ENCODE peak calls at places on chromosome 3, in ten cellular contexts. X is body of pancreas, G is adrenal gland, Q is HepG2, W is endothelial cell of umbilical vein, F is esophagus squamous epithelium, S is lower leg skin, U is uterus, I is A549, Z is transverse colon. O is an unnamed sample.
A peak's percentile ranks its signal among the peaks of the same experiment; 100 is the strongest.

GRCh38 chr3:159616234-159616825 is 372.3 kb upstream of the IL12A start:
- DNase-seq in X (no peak), G (peak; percentile 18), Q (no peak), W (peak; percentile 60), F (no peak), S (no peak), U (peak; percentile 17), I (peak; percentile 67), Z (peak; percentile 55), O (no peak)

GRCh38 chr3:72800869-72801268 is 47.4 kb downstream of the SHQ1 start:
- DNase-seq in X (no peak), G (no peak), Q (no peak), W (no peak), F (no peak), S (no peak), U (no peak), I (no peak), Z (no peak), O (no peak)

GRCh38 chr3:54531741-54532140 is 396.1 kb downstream of the LRTM1 start:
- DNase-seq in X (no peak), G (no peak), Q (no peak), W (no peak), F (no peak), S (peak; percentile 45), U (no peak), I (no peak), Z (no peak), O (no peak)

GRCh38 chr3:152269423-152270144 is 855 bp downstream of the MBNL1 start:
- DNase-seq in X (peak; percentile 62), G (peak; percentile 40), Q (peak; percentile 46), W (peak; percentile 82), F (no peak), S (peak; percentile 86), U (peak; percentile 85), I (peak; percentile 54), Z (peak; percentile 73), O (no peak)

GRCh38 chr3:166734734-166735133 is 645.4 kb downstream of the ZBBX start:
- DNase-seq in X (no peak), G (no peak), Q (no peak), W (no peak), F (no peak), S (no peak), U (no peak), I (no peak), Z (no peak), O (no peak)

GRCh38 chr3:133466531-133467386 is 66.9 kb downstream of the BFSP2 start:
- DNase-seq in X (no peak), G (no peak), Q (no peak), W (no peak), F (no peak), S (no peak), U (no peak), I (no peak), Z (no peak), O (no peak)

GRCh38 chr3:53846134-53846850 is at the start of the genes CHDH and IL17RB:
- DNase-seq in X (peak; percentile 92), G (peak; percentile 64), Q (peak; percentile 77), W (peak; percentile 6), F (no peak), S (peak; percentile 86), U (peak; percentile 51), I (peak; percentile 49), Z (peak; percentile 84), O (no peak)

GRCh38 chr3:58210761-58211477 is at the start of gene DNASE1L3:
- DNase-seq in X (no peak), G (no peak), Q (no peak), W (no peak), F (no peak), S (no peak), U (no peak), I (no peak), Z (no peak), O (no peak)

GRCh38 chr3:49859576-49860305 is 3.4 kb upstream of the TRAIP start:
- DNase-seq in X (no peak), G (no peak), Q (no peak), W (no peak), F (no peak), S (no peak), U (no peak), I (no peak), Z (no peak), O (no peak)

GRCh38 chr3:112769624-112770023 is 77.0 kb downstream of the CD200R1L start:
- DNase-seq in X (no peak), G (no peak), Q (no peak), W (no peak), F (no peak), S (no peak), U (no peak), I (no peak), Z (no peak), O (no peak)

GRCh38 chr3:47283193-47283537 is 421 bp downstream of the KLHL18 start:
- DNase-seq in X (peak; percentile 18), G (no peak), Q (no peak), W (peak; percentile 41), F (no peak), S (no peak), U (no peak), I (peak; percentile 5), Z (peak; percentile 35), O (no peak)

GRCh38 chr3:103712320-103713008 is 1277.6 kb downstream of the ZPLD1 start:
- DNase-seq in X (no peak), G (no peak), Q (no peak), W (peak; percentile 69), F (no peak), S (no peak), U (no peak), I (no peak), Z (no peak), O (no peak)

GRCh38 chr3:81198766-81199165 is 562.7 kb downstream of the GBE1 start:
- DNase-seq in X (no peak), G (no peak), Q (no peak), W (no peak), F (no peak), S (no peak), U (no peak), I (no peak), Z (no peak), O (no peak)

GRCh38 chr3:60609446-60609845 is 641.8 kb downstream of the FHIT start:
- DNase-seq in X (no peak), G (no peak), Q (no peak), W (no peak), F (no peak), S (no peak), U (no peak), I (peak; percentile 4), Z (no peak), O (no peak)

GRCh38 chr3:157354722-157355121 is 81.9 kb upstream of the PTX3 start:
- DNase-seq in X (no peak), G (no peak), Q (no peak), W (peak; percentile 64), F (no peak), S (no peak), U (no peak), I (peak; percentile 24), Z (no peak), O (no peak)

GRCh38 chr3:57555316-57555715 is 758 bp upstream of the PDE12 start:
- DNase-seq in X (no peak), G (no peak), Q (peak; percentile 29), W (no peak), F (no peak), S (peak; percentile 74), U (no peak), I (no peak), Z (no peak), O (no peak)

GRCh38 chr3:132445812-132446211 is 28.5 kb downstream of the DNAJC13 start:
- DNase-seq in X (no peak), G (no peak), Q (no peak), W (peak; percentile 78), F (no peak), S (no peak), U (no peak), I (peak; percentile 7), Z (no peak), O (no peak)

GRCh38 chr3:16884748-16885587 is at the start of gene PLCL2:
- DNase-seq in X (peak; percentile 41), G (peak; percentile 65), Q (no peak), W (peak; percentile 33), F (no peak), S (peak; percentile 87), U (peak; percentile 39), I (peak; percentile 46), Z (peak; percentile 61), O (peak; percentile 55)
- TF ChIP-seq POLR2A in X (no peak), G (no peak), Q (no peak), W (no peak), F (no peak), S (no peak), U (no peak), I (no peak), Z (peak; percentile 10), O (peak; percentile 29)

GRCh38 chr3:18444597-18445420 is 19.7 kb upstream of the SATB1 start:
- DNase-seq in X (peak; percentile 76), G (peak; percentile 71), Q (peak; percentile 3), W (peak; percentile 35), F (no peak), S (peak; percentile 91), U (peak; percentile 36), I (peak; percentile 35), Z (peak; percentile 77), O (peak; percentile 58)
- TF ChIP-seq POLR2A in X (no peak), G (no peak), Q (no peak), W (no peak), F (no peak), S (no peak), U (no peak), I (no peak), Z (no peak), O (no peak)

GRCh38 chr3:185328324-185329004 is 34.5 kb upstream of the MAP3K13 start:
- DNase-seq in X (peak; percentile 81), G (peak; percentile 50), Q (peak; percentile 94), W (no peak), F (no peak), S (no peak), U (no peak), I (peak; percentile 67), Z (peak; percentile 84), O (no peak)
- TF ChIP-seq POLR2A in X (peak; percentile 63), G (no peak), Q (peak; percentile 90), W (no peak), F (no peak), S (no peak), U (no peak), I (no peak), Z (peak; percentile 89), O (no peak)

GRCh38 chr3:155744091-155744625 is 713 bp downstream of the PLCH1 start:
- DNase-seq in X (peak; percentile 70), G (peak; percentile 63), Q (peak; percentile 48), W (no peak), F (no peak), S (peak; percentile 87), U (no peak), I (peak; percentile 69), Z (peak; percentile 75), O (peak; percentile 76)

GRCh38 chr3:155745795-155746550 is 1.1 kb upstream of the PLCH1 start:
- DNase-seq in X (peak; percentile 27), G (no peak), Q (peak; percentile 37), W (peak; percentile 27), F (no peak), S (no peak), U (no peak), I (peak; percentile 68), Z (peak; percentile 29), O (peak; percentile 58)

GRCh38 chr3:155743616-155744015 is 1.3 kb downstream of the PLCH1 start:
- DNase-seq in X (no peak), G (no peak), Q (no peak), W (peak; percentile 6), F (no peak), S (no peak), U (no peak), I (no peak), Z (no peak), O (no peak)

GRCh38 chr3:155746703-155747102 is 1.8 kb upstream of the PLCH1 start:
- DNase-seq in X (no peak), G (no peak), Q (peak; percentile 54), W (no peak), F (no peak), S (no peak), U (no peak), I (no peak), Z (no peak), O (no peak)

GRCh38 chr3:155744626-155745324 is at the start of gene PLCH1:
- DNase-seq in X (peak; percentile 74), G (peak; percentile 58), Q (peak; percentile 73), W (peak; percentile 52), F (no peak), S (peak; percentile 91), U (peak; percentile 39), I (peak; percentile 80), Z (peak; percentile 81), O (peak; percentile 62)
- TF ChIP-seq POLR2A in X (no peak), G (no peak), Q (no peak), W (no peak), F (no peak), S (no peak), U (peak; percentile 18), I (no peak), Z (no peak), O (no peak)